ENCODE peak calls at places on chromosomes 12 and 14, in five cellular contexts. One of them, this sample, is unnamed.
A peak's percentile ranks its signal among the peaks of the same experiment; 100 is the strongest.

GRCh38 chr14:69320581-69321365 is 60.8 kb downstream of the GALNT16 start:
- DNase-seq in natural killer cell: peak; percentile 7
- DNase-seq in MM.1S: no peak
- DNase-seq in cardiac fibroblast: no peak
- DNase-seq in H7: no peak
- DNase-seq in this sample: no peak

GRCh38 chr12:128801879-128802391 is 21.8 kb downstream of the SLC15A4 start:
- DNase-seq in natural killer cell: no peak
- DNase-seq in MM.1S: no peak
- DNase-seq in cardiac fibroblast: peak; percentile 63
- DNase-seq in H7: no peak
- DNase-seq in this sample: peak; percentile 71

GRCh38 chr14:91947196-91948184 is at the start of gene FBLN5:
- DNase-seq in natural killer cell: peak; percentile 21
- DNase-seq in MM.1S: no peak
- DNase-seq in cardiac fibroblast: peak; percentile 81
- DNase-seq in H7: peak; percentile 92
- DNase-seq in this sample: peak; percentile 15

GRCh38 chr12:110743571-110744093 is 941 bp upstream of the PPP1CC start:
- DNase-seq in natural killer cell: no peak
- DNase-seq in MM.1S: no peak
- DNase-seq in cardiac fibroblast: peak; percentile 48
- DNase-seq in H7: peak; percentile 48
- DNase-seq in this sample: peak; percentile 45

GRCh38 chr12:49017764-49018281 is 753 bp downstream of the PRKAG1 start:
- DNase-seq in natural killer cell: peak; percentile 35
- DNase-seq in MM.1S: no peak
- DNase-seq in cardiac fibroblast: peak; percentile 64
- DNase-seq in H7: no peak
- DNase-seq in this sample: no peak

GRCh38 chr14:100905166-100905565 is 1.6 kb upstream of the RTL1 start:
- DNase-seq in natural killer cell: no peak
- DNase-seq in MM.1S: no peak
- DNase-seq in cardiac fibroblast: no peak
- DNase-seq in H7: peak; percentile 36
- DNase-seq in this sample: no peak

GRCh38 chr14:52951730-52952481 is 1.1 kb upstream of the FERMT2 start:
- DNase-seq in natural killer cell: no peak
- DNase-seq in MM.1S: no peak
- DNase-seq in cardiac fibroblast: peak; percentile 91
- DNase-seq in H7: peak; percentile 60
- DNase-seq in this sample: peak; percentile 75

GRCh38 chr14:26845106-26845818 is 247.4 kb upstream of the NOVA1 start:
- DNase-seq in natural killer cell: no peak
- DNase-seq in MM.1S: no peak
- DNase-seq in cardiac fibroblast: no peak
- DNase-seq in H7: no peak
- DNase-seq in this sample: no peak

GRCh38 chr14:85789506-85789905 is 259.6 kb downstream of the FLRT2 start:
- DNase-seq in natural killer cell: no peak
- DNase-seq in MM.1S: no peak
- DNase-seq in cardiac fibroblast: no peak
- DNase-seq in H7: no peak
- DNase-seq in this sample: no peak

GRCh38 chr12:28961948-28962384 is 187.1 kb upstream of the FAR2 start:
- DNase-seq in natural killer cell: no peak
- DNase-seq in MM.1S: peak; percentile 31
- DNase-seq in cardiac fibroblast: peak; percentile 58
- DNase-seq in H7: no peak
- DNase-seq in this sample: no peak

GRCh38 chr14:73787760-73788508 is 63.7 kb upstream of the PTGR2 start:
- DNase-seq in natural killer cell: no peak
- DNase-seq in MM.1S: peak; percentile 27
- DNase-seq in cardiac fibroblast: peak; percentile 72
- DNase-seq in H7: no peak
- DNase-seq in this sample: no peak

GRCh38 chr14:94113490-94113889 is 3.0 kb downstream of the IFI27 start:
- DNase-seq in natural killer cell: no peak
- DNase-seq in MM.1S: no peak
- DNase-seq in cardiac fibroblast: peak; percentile 27
- DNase-seq in H7: no peak
- DNase-seq in this sample: no peak

GRCh38 chr14:100679707-100680438 is 46.8 kb upstream of the DLK1 start:
- DNase-seq in natural killer cell: no peak
- DNase-seq in MM.1S: no peak
- DNase-seq in cardiac fibroblast: peak; percentile 37
- DNase-seq in H7: no peak
- DNase-seq in this sample: no peak

GRCh38 chr12:6563448-6564050 is 4.5 kb downstream of the NOP2 start:
- DNase-seq in natural killer cell: peak; percentile 60
- DNase-seq in MM.1S: peak; percentile 28
- DNase-seq in cardiac fibroblast: peak; percentile 64
- DNase-seq in H7: peak; percentile 76
- DNase-seq in this sample: no peak

GRCh38 chr14:100278702-100279101 is 27.5 kb downstream of the SLC25A29 start:
- DNase-seq in natural killer cell: no peak
- DNase-seq in MM.1S: peak; percentile 64
- DNase-seq in cardiac fibroblast: peak; percentile 73
- DNase-seq in H7: no peak
- DNase-seq in this sample: peak; percentile 53

GRCh38 chr12:54708836-54709235 is 60.7 kb upstream of the DCD start:
- DNase-seq in natural killer cell: no peak
- DNase-seq in MM.1S: no peak
- DNase-seq in cardiac fibroblast: no peak
- DNase-seq in H7: no peak
- DNase-seq in this sample: no peak

GRCh38 chr12:64610660-64611429 is 550 bp downstream of the RASSF3 start:
- DNase-seq in natural killer cell: peak; percentile 76
- DNase-seq in MM.1S: peak; percentile 76
- DNase-seq in cardiac fibroblast: peak; percentile 61
- DNase-seq in H7: peak; percentile 90
- DNase-seq in this sample: peak; percentile 59

GRCh38 chr12:55931780-55932545 is 1.0 kb downstream of the DGKA start:
- DNase-seq in natural killer cell: peak; percentile 40
- DNase-seq in MM.1S: no peak
- DNase-seq in cardiac fibroblast: peak; percentile 31
- DNase-seq in H7: peak; percentile 93
- DNase-seq in this sample: peak; percentile 28

GRCh38 chr14:47917344-47917954 is 242.0 kb upstream of the MDGA2 start:
- DNase-seq in natural killer cell: no peak
- DNase-seq in MM.1S: peak; percentile 20
- DNase-seq in cardiac fibroblast: peak; percentile 43
- DNase-seq in H7: peak; percentile 25
- DNase-seq in this sample: peak; percentile 16

GRCh38 chr14:90034156-90034555 is 27.6 kb upstream of the KCNK13 start:
- DNase-seq in natural killer cell: no peak
- DNase-seq in MM.1S: no peak
- DNase-seq in cardiac fibroblast: no peak
- DNase-seq in H7: no peak
- DNase-seq in this sample: no peak

GRCh38 chr12:54535474-54535873 is 13.9 kb upstream of the PDE1B start:
- DNase-seq in natural killer cell: no peak
- DNase-seq in MM.1S: no peak
- DNase-seq in cardiac fibroblast: no peak
- DNase-seq in H7: no peak
- DNase-seq in this sample: no peak

GRCh38 chr12:108575199-108575912 is 13.0 kb downstream of the ISCU start:
- DNase-seq in natural killer cell: no peak
- DNase-seq in MM.1S: no peak
- DNase-seq in cardiac fibroblast: no peak
- DNase-seq in H7: no peak
- DNase-seq in this sample: no peak

GRCh38 chr12:131194166-131194565 is 240.5 kb downstream of the ADGRD1 start:
- DNase-seq in natural killer cell: no peak
- DNase-seq in MM.1S: no peak
- DNase-seq in cardiac fibroblast: no peak
- DNase-seq in H7: peak; percentile 24
- DNase-seq in this sample: no peak

GRCh38 chr12:110224379-110225304 is 56.4 kb upstream of the ATP2A2 start:
- DNase-seq in natural killer cell: no peak
- DNase-seq in MM.1S: peak; percentile 6
- DNase-seq in cardiac fibroblast: peak; percentile 91
- DNase-seq in H7: peak; percentile 15
- DNase-seq in this sample: peak; percentile 69

GRCh38 chr12:112627851-112628250 is 163.7 kb upstream of the RPH3A start:
- DNase-seq in natural killer cell: no peak
- DNase-seq in MM.1S: no peak
- DNase-seq in cardiac fibroblast: no peak
- DNase-seq in H7: no peak
- DNase-seq in this sample: no peak

GRCh38 chr12:105725054-105725453 is 394.6 kb downstream of the C12orf75 start:
- DNase-seq in natural killer cell: no peak
- DNase-seq in MM.1S: no peak
- DNase-seq in cardiac fibroblast: no peak
- DNase-seq in H7: no peak
- DNase-seq in this sample: no peak

GRCh38 chr12:69163681-69164362 is 75.5 kb upstream of the CPSF6 start:
- DNase-seq in natural killer cell: no peak
- DNase-seq in MM.1S: no peak
- DNase-seq in cardiac fibroblast: no peak
- DNase-seq in H7: no peak
- DNase-seq in this sample: peak; percentile 21